ENCODE peak calls at places on chromosomes 3 and 15, in eight cellular contexts. F is lower leg skin, U is AG04450, K is mucosa of descending colon, A is cardiac fibroblast, P is AG09309, J is fibroblast of lung, T is neural progenitor cell. R is an unnamed sample.

GRCh38 chr3:142088522-142088921 is 60.8 kb downstream of the TFDP2 start:
- DNase-seq in A (peak), T (no peak), F (no peak), U (no peak), P (no peak), K (no peak), J (no peak), R (no peak)

GRCh38 chr3:104460477-104461406 is 906.0 kb upstream of the ALCAM start:
- DNase-seq in K (no peak), P (peak), U (peak), J (peak), A (peak), T (peak), F (no peak), R (peak)

GRCh38 chr15:40618906-40619305 is 24.9 kb downstream of the KNL1 start:
- DNase-seq in T (no peak), P (no peak), F (no peak), K (no peak), J (no peak), A (peak), U (no peak), R (no peak)

GRCh38 chr15:85318048-85318731 is 62.2 kb upstream of the AKAP13 start:
- DNase-seq in P (peak), T (no peak), U (peak), A (peak), J (peak), K (peak), F (no peak), R (peak)

GRCh38 chr15:77031376-77032050 is 36.6 kb downstream of the PSTPIP1 start:
- DNase-seq in U (no peak), P (no peak), F (peak), J (no peak), T (no peak), A (no peak), K (no peak), R (no peak)

GRCh38 chr3:33665294-33665693 is 52.8 kb downstream of the CLASP2 start:
- DNase-seq in U (no peak), J (no peak), F (no peak), K (no peak), P (no peak), A (peak), T (no peak), R (no peak)

GRCh38 chr3:134874737-134875413 is 79.8 kb downstream of the EPHB1 start:
- DNase-seq in T (no peak), P (no peak), J (no peak), K (no peak), F (peak), U (no peak), A (no peak), R (no peak)

GRCh38 chr3:124669470-124669869 is 60.8 kb upstream of the UMPS start:
- DNase-seq in P (peak), A (peak), F (no peak), T (no peak), U (peak), J (peak), K (no peak), R (peak)

GRCh38 chr15:35019401-35020327 is 31.6 kb upstream of the ZNF770 start:
- DNase-seq in F (no peak), P (no peak), K (peak), A (peak), U (no peak), J (peak), T (no peak), R (no peak)

GRCh38 chr15:47514251-47514652 is 203.1 kb upstream of the SEMA6D start:
- DNase-seq in F (no peak), A (peak), U (no peak), K (no peak), T (no peak), J (peak), P (no peak), R (peak)

GRCh38 chr15:68537097-68537496 is 41.7 kb upstream of the CORO2B start:
- DNase-seq in P (no peak), J (peak), A (no peak), K (no peak), U (no peak), T (no peak), F (no peak), R (no peak)

GRCh38 chr3:63609408-63609807 is 43.1 kb upstream of the SNTN start:
- DNase-seq in T (no peak), P (no peak), A (no peak), U (no peak), F (no peak), J (no peak), K (no peak), R (no peak)

GRCh38 chr15:96894669-96895068 is 564.2 kb downstream of the NR2F2 start:
- DNase-seq in F (no peak), T (no peak), P (no peak), J (no peak), K (no peak), A (no peak), U (no peak), R (no peak)

GRCh38 chr15:90435652-90436337 is 47.8 kb downstream of the IQGAP1 start:
- DNase-seq in F (no peak), P (no peak), K (no peak), T (no peak), U (no peak), J (no peak), A (no peak), R (no peak)

GRCh38 chr3:187935623-187936156 is 190.4 kb upstream of the BCL6 start:
- DNase-seq in T (no peak), J (no peak), K (peak), U (no peak), P (no peak), F (no peak), A (no peak), R (no peak)

GRCh38 chr15:34865531-34865930 is 70.2 kb upstream of the ACTC1 start:
- DNase-seq in F (no peak), J (no peak), A (no peak), P (no peak), T (no peak), K (no peak), U (no peak), R (no peak)

GRCh38 chr3:48367201-48367600 is 4.8 kb upstream of the FBXW12 start:
- DNase-seq in K (peak), A (no peak), J (no peak), P (no peak), U (no peak), T (no peak), F (no peak), R (no peak)

GRCh38 chr3:167493240-167493639 is 19.4 kb upstream of the SERPINI2 start:
- DNase-seq in J (no peak), F (no peak), P (no peak), T (peak), K (no peak), U (no peak), A (no peak), R (no peak)

GRCh38 chr3:124552224-124552623 is 178.0 kb upstream of the UMPS start:
- DNase-seq in A (no peak), J (no peak), K (peak), P (no peak), T (no peak), U (no peak), F (no peak), R (no peak)

GRCh38 chr3:50193286-50193685 is 1.9 kb downstream of the GNAT1 start:
- DNase-seq in K (no peak), U (no peak), J (no peak), T (no peak), F (no peak), P (no peak), A (no peak), R (no peak)

GRCh38 chr3:50192124-50192523 is 714 bp downstream of the GNAT1 start:
- DNase-seq in T (no peak), K (no peak), F (no peak), J (no peak), U (no peak), P (no peak), A (no peak), R (no peak)

GRCh38 chr3:50193746-50194127 is 2.3 kb downstream of the GNAT1 start:
- DNase-seq in A (no peak), P (no peak), F (no peak), J (no peak), U (no peak), T (no peak), K (no peak), R (no peak)

GRCh38 chr3:50194128-50194902 is 2.9 kb downstream of the GNAT1 start:
- DNase-seq in P (no peak), F (peak), J (peak), K (peak), A (peak), T (peak), U (no peak), R (no peak)

DNA sequence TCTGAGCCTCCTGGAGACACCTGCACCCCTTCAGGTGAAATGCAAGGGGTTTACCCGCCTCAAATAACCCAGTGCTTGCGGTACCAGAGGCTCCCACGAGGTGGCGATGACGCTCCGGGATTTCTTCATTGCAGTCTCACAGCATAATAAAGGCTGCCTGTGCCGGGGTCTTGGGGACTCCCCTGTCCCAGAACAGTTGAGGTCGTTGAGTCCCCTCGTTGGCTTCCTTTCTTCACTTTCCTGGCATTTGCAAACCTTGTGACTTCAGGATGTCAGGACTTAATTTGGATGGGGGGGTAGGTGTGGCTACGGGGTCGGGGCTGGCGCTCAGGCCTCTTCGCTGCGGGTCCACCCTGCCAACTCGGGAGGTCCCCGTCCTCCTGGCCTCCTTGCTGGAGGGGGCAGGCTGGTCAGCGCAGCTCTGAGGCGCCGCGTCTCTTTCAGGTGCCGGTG is 1.3 kb downstream of the GNAT1 start:
- DNase-seq in U (peak), K (peak), T (peak), J (peak), F (peak), P (no peak), A (peak), R (no peak)
- H3K4me3 ChIP-seq in U (no peak), K (no peak), T (no peak), J (no peak), F (no peak), P (no peak), A (no peak), R (no peak)

GRCh38 chr3:114496874-114497273 is 203.0 kb downstream of the TIGIT start:
- DNase-seq in P (peak), K (no peak), T (no peak), A (peak), J (peak), U (no peak), F (no peak), R (no peak)
- TF ChIP-seq CTCF in P (no peak), K (no peak), T (no peak), A (no peak), J (no peak), U (no peak), F (no peak), R (no peak)

DNA sequence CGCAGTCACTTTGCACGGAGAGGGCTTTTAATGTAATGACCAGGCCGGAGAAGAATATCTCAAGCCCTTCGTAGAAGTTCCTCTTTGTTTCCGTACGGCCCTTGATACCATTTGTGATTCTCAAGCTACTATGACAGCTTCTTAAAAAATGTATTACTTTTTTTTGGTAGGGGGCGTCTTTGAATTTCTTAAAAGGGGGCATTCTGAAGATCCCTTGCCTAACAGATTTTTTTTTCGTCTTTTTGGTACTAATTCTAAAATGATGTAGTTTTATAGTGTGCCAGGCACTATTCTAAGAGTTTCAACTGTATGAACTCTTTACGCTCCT is 614.0 kb downstream of the MCTP2 start:
- DNase-seq in K (no peak), T (no peak), F (no peak), J (no peak), U (no peak), P (no peak), A (no peak), R (no peak)
- H3K4me3 ChIP-seq in K (no peak), T (peak), F (no peak), J (no peak), U (peak), P (no peak), A (peak), R (no peak)

DNA sequence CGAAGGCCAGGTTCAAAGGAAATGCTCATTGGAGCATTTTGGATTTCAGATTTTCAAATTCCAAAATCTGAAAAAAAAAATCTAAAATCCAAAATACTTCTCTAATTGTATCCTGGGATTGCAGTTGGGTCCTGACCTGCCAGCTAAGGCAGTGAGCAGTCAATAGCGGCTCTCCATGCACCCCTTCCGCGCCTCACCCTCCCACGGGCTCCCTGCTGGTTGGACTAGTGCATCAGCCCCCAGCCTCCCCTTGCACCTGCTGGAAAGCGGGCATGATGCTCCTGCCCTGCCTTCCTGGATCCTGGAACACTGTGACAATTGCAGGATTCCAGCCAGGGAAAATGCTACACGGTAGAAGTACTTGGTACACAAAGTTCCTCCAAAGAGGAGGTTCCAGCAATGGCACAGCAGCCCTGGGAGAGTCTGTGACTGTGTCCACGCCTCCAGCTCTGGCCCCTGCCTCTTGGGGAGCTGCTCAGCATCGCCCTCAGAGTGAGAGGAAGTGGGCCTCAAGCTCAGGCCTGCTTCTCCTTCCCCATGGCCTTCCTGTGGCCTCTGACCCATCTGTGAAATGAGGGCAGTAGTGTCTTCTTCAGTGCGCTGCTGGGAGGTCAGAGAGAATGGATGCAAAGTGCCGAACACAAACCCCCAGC is 39.5 kb upstream of the CHRNB4 start:
- DNase-seq in J (no peak), U (no peak), P (no peak), F (peak), K (no peak), T (no peak), A (no peak), R (no peak)
- TF ChIP-seq CTCF in J (no peak), U (no peak), P (no peak), F (no peak), K (no peak), T (no peak), A (no peak), R (no peak)

GRCh38 chr3:45794177-45794560 is 2.2 kb downstream of the SLC6A20 start:
- DNase-seq in T (no peak), K (no peak), A (no peak), P (no peak), U (no peak), F (peak), J (no peak), R (no peak)

GRCh38 chr3:45796902-45797637 is 734 bp upstream of the SLC6A20 start:
- DNase-seq in P (no peak), A (no peak), K (no peak), U (no peak), J (no peak), T (no peak), F (peak), R (no peak)

GRCh38 chr3:45795509-45795881 is 841 bp downstream of the SLC6A20 start:
- DNase-seq in K (no peak), T (peak), U (no peak), P (no peak), A (peak), F (peak), J (peak), R (no peak)

GRCh38 chr3:45798034-45798433 is 1.7 kb upstream of the SLC6A20 start:
- DNase-seq in U (no peak), T (no peak), A (no peak), P (no peak), F (peak), J (no peak), K (no peak), R (no peak)

DNA sequence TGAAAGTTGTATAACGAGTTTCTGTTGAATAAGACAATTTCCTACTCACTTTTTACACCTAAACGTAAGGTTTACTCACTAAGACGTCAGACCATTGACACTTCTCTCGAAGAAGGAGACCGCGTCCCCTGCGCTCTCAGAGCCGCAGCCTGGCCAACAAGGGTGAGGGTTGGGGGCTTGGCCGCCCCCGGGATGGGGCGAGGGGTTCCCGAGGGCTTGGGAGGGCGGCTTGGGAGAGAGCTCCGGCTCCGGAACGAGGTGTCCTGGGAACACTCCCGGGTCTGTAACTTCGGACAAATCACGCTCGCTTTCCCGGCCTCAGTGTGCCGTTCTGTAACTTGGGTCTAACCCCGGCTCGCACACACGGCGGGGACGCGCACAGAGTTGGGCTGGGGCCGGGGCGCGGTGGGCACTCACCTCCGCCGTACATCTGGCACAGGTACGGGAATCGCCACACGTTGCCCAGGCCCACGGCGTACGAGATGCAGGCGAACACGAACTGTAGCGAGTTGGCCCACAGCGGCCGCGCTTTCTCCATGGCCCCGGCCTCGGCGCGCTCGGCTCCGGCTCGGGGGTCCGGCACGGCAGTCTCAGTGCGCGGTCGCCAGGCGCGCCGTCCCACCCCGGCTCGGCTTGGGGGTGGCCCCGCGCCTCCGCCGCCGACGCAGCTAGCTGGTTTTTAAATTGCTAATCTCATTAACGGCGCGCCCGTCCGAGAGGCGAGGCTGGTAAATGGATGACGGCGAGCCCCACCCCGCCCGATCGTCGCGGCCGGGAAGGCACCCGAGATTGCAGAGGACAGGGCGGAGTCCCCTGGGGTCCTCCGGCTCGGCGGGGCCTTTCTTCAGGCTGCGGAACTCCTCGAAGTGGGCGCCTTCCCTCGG is at the start of gene SLC6A20:
- DNase-seq in A (no peak), U (no peak), K (peak), P (no peak), T (peak), F (peak), J (no peak), R (no peak)
- H3K4me3 ChIP-seq in A (peak), U (no peak), K (no peak), P (peak), T (peak), F (no peak), J (peak), R (peak)

DNA sequence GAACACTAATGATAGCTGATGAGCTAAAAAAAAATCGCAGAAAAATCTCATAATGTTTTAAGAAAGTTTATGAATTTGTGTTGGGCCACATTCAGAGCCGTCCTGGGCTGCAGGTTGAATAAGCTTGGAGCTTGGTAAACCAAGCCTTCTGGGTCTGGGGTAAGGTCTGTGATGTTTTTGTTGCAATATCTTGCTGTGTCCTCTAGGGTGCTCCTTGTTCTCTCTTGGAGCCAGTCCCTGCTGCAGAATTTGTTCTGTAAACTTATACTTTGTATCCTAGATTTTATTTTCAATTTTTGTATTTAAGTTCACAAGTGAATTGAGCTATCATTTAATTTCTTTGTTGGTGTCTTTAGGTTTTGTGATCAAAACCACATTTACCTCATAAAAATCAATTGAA is 143.7 kb downstream of the NR1D2 start:
- DNase-seq in F (no peak), K (no peak), P (peak), T (no peak), U (no peak), A (peak), J (peak), R (no peak)
- TF ChIP-seq CTCF in F (no peak), K (no peak), P (peak), T (peak), U (peak), A (peak), J (peak), R (peak)

GRCh38 chr3:64983583-64984359 is 296.0 kb upstream of the ADAMTS9 start:
- DNase-seq in P (no peak), J (no peak), F (no peak), U (no peak), A (no peak), K (no peak), T (peak), R (no peak)

GRCh38 chr3:64987731-64988130 is 299.9 kb upstream of the ADAMTS9 start:
- DNase-seq in P (no peak), F (no peak), K (no peak), J (no peak), A (no peak), T (no peak), U (no peak), R (no peak)

GRCh38 chr3:64988188-64988587 is 300.4 kb upstream of the ADAMTS9 start:
- DNase-seq in K (no peak), U (no peak), P (no peak), T (no peak), F (no peak), A (peak), J (no peak), R (no peak)

DNA sequence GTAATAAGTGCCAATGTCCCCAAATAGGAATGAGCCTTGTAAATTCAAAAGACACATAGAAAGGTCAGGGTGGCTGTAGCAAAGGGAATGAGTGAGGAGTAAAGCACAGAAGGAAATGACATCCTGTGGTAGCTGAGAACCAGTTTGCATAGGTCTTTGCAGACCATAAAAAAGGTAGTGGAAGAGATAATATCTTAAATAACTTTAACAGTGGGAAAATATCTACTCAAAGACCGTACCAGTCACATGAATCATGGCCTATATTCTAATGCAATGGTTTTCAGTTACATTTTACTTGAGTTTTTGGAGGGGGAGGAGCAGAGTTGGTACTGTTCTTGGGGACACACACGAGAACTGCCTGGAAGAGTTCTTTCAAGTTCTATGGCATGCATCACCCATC is 297.3 kb upstream of the ADAMTS9 start:
- DNase-seq in A (no peak), U (no peak), J (no peak), T (no peak), K (no peak), P (no peak), F (no peak), R (no peak)
- H3K4me3 ChIP-seq in A (no peak), U (no peak), J (no peak), T (no peak), K (no peak), P (no peak), F (no peak), R (no peak)

R was measured in AG04449.